ENCODE peak calls at places on chromosome 12, in eight cellular contexts. W is progenitor cell of endocrine pancreas; Y is A549; I is WERI-Rb-1; L is CD8-positive, alpha-beta T cell; P is RWPE1; E is uterus; Q is tibial nerve. M is an unnamed sample.
A peak's percentile ranks its signal among the peaks of the same experiment; 100 is the strongest.

GRCh38 chr12:57475271-57476161 is 4.2 kb downstream of the ARHGAP9 start:
- DNase-seq in W (no peak), Y (no peak), I (no peak), L (no peak), P (no peak), E (no peak), Q (no peak), M (peak; percentile 55)

GRCh38 chr12:91219511-91219910 is 36.9 kb upstream of the DCN start:
- DNase-seq in W (no peak), Y (no peak), I (no peak), L (no peak), P (no peak), E (no peak), Q (no peak), M (no peak)

GRCh38 chr12:79661629-79662028 is 29.1 kb downstream of the PAWR start:
- DNase-seq in W (no peak), Y (no peak), I (no peak), L (no peak), P (peak; percentile 20), E (no peak), Q (no peak), M (no peak)

GRCh38 chr12:124771462-124772361 is 92.0 kb downstream of the SCARB1 start:
- DNase-seq in W (peak; percentile 89), Y (peak; percentile 85), I (peak; percentile 85), L (peak; percentile 74), P (peak; percentile 73), E (peak; percentile 88), Q (peak; percentile 96), M (peak; percentile 93)

GRCh38 chr12:26874501-26875296 is 41.7 kb upstream of the ITPR2 start:
- DNase-seq in W (no peak), Y (no peak), I (no peak), L (no peak), P (no peak), E (no peak), Q (no peak), M (no peak)

GRCh38 chr12:92942905-92943304 is 13.8 kb upstream of the EEA1 start:
- DNase-seq in W (no peak), Y (no peak), I (no peak), L (no peak), P (no peak), E (peak; percentile 28), Q (no peak), M (no peak)

GRCh38 chr12:82896979-82897378 is 210.3 kb downstream of the TMTC2 start:
- DNase-seq in W (no peak), Y (peak; percentile 28), I (no peak), L (no peak), P (peak; percentile 73), E (no peak), Q (no peak), M (no peak)

GRCh38 chr12:106839343-106839742 is 64.9 kb downstream of the RIC8B start:
- DNase-seq in W (no peak), Y (no peak), I (no peak), L (no peak), P (no peak), E (no peak), Q (no peak), M (no peak)

GRCh38 chr12:32027684-32028355 is 68.6 kb downstream of the RESF1 start:
- DNase-seq in W (no peak), Y (no peak), I (no peak), L (no peak), P (no peak), E (no peak), Q (no peak), M (no peak)

GRCh38 chr12:58453306-58453705 is 467.0 kb downstream of the LRIG3 start:
- DNase-seq in W (no peak), Y (no peak), I (no peak), L (no peak), P (no peak), E (no peak), Q (no peak), M (no peak)

DNA sequence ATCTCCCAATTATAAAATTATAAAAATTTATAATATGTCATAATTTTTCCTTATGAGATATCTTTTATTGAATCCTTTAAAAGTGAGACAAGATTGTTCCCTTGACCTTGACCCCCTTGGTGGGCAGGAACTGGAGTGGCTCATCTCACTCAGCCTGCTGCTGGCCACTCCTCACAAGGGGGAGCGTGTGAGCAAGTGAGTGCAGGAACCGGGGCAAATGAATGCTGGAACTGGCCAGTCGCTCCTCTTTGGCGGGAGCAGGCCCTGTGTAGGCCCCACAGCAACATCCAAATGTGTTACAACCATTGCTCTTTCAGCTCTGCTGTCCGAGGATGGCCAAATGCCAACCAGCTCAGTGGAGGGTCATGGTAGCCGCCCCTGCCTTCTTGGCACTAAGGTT is 178.8 kb downstream of the ETNK1 start:
- DNase-seq in W (no peak), Y (no peak), I (no peak), L (no peak), P (no peak), E (no peak), Q (no peak), M (no peak)
- TF ChIP-seq CTCF in W (no peak), Y (no peak), I (peak; percentile 29), L (no peak), P (no peak), E (no peak), Q (no peak), M (no peak)

GRCh38 chr12:113152835-113153814 is 3.6 kb downstream of the CFAP73 start:
- DNase-seq in W (peak; percentile 35), Y (peak; percentile 92), I (peak; percentile 79), L (peak; percentile 27), P (peak; percentile 80), E (peak; percentile 43), Q (peak; percentile 38), M (peak; percentile 71)

GRCh38 chr12:113152196-113152834 is 2.8 kb downstream of the CFAP73 start:
- DNase-seq in W (no peak), Y (no peak), I (no peak), L (no peak), P (no peak), E (no peak), Q (no peak), M (no peak)

GRCh38 chr12:113151655-113152054 is 2.1 kb downstream of the CFAP73 start:
- DNase-seq in W (no peak), Y (no peak), I (no peak), L (no peak), P (no peak), E (no peak), Q (no peak), M (no peak)

GRCh38 chr12:113146999-113147398 is 2.5 kb upstream of the CFAP73 start:
- DNase-seq in W (no peak), Y (no peak), I (no peak), L (no peak), P (no peak), E (no peak), Q (no peak), M (no peak)

DNA sequence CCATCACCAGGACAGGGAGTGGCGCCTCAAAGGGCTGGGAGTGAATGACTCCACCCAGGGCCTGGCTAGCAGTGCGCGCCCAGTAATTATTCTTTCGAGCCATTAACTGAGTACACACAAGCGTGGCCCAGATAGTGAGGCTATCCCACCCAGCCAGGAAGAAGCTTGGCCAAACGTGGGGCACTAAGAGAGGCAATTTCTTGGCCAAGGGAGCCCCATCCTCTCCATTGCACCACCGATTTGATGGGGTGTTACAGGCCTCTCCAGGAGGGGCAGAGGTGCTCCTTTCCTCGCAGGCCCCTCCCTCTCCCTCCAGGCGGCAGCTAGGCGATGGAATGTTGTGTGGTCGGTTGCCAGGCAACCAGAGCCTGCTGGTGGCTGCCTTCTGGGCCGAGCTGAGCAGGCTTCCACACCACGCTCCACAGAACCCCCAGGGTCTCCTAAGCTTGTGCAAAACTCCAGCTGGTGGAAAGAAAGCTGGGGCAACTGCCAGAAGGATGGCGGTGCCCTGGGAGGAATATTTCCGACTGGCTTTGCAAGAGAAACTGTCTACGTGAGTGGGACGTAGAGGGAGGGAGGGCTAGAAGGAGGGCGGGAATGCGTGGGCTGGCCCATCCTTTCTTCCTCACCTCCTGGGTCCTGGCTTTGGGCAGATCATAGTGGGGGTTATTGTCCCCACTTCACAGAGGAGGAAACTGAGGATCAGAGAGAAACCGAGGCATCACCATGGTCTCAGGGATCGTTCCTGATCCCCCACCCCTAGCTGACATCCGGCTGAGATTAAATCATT is at the start of gene CFAP73:
- DNase-seq in W (peak; percentile 64), Y (peak; percentile 82), I (peak; percentile 82), L (no peak), P (peak; percentile 84), E (no peak), Q (no peak), M (peak; percentile 79)
- TF ChIP-seq CTCF in W (peak; percentile 18), Y (no peak), I (no peak), L (no peak), P (no peak), E (no peak), Q (no peak), M (no peak)

DNA sequence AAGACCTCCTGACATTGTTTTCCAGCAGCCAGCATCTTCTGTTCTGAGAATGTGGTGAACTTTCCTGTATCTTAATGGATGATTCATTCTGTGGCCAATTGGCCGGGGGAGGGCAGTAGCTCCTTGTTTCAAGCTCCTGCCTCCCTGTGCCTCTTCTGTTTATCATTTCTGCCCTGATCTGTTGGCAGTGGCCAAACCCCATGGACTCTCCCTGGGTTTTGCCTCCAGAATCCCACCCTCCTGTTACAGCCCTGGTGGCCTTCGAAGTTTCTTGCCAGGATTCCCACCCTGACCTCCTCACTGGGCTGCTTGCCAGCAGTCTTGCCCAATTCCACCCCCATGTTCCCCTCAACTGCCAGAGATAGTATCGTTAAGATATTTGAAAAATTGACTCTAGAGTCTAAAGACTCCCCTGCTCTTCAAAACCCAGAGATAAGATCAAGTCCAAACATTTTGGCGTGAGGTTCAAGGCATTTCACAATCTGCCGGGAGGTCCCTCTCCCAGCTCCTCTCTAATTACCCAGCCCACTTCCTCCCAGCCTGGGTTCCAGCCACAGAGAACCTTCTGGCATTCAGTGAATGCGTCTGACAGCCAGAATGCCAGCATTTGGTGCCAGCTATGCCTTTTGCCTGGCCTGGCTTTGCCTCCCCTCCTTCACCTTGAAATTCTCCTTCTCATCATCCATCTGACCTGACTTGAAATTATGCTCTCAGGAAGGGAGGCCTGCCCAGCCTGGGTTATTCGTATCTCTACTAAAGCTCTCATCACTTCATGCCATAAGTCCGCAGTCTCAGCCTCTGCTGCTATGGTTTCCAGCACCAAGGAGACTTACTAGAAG is 37.7 kb upstream of the TXNRD1 start:
- DNase-seq in W (no peak), Y (peak; percentile 81), I (no peak), L (no peak), P (peak; percentile 64), E (peak; percentile 90), Q (peak; percentile 82), M (no peak)
- TF ChIP-seq CTCF in W (no peak), Y (peak; percentile 70), I (no peak), L (no peak), P (peak; percentile 34), E (peak; percentile 36), Q (no peak), M (no peak)

DNA sequence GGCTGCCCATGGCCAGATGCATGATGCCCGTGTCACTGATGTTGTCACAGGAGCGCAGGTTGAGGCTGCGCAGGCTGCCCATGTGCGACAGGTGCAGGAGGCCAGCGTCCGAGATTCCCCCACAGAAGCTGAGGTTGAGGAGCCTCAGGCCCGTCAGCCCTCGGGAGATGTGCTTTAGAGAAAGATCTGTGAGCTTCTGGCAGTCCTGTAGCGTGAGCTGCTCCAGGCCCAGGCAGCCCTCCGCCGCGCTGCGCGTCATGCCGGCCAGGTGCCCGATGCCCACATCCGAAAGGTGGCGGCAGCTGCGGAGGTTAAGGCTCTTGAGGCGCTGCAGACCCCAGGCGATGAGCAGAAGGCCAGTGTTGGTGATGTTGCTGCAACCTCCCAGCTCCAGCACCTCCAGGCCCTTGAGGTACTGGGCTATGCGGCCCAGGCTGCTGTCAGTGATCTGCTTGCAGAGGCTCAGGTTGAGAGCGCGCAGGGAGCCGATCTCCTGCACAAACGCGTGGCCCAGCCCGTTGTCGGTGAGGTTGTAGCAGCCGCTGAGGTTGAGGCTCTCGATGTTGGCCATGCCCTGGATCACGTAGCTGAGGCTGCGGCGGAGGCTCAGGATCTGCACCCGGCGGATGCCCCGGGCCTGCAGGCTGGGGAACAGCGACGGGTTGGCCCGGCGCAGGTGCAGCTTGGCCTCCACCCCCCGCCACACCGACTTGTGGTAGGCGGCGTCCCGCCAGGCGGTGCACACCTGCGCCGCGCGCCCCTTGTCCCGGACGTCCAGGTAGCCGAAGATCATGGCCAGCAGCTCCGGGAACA is 943 bp downstream of the FBXL14 start:
- DNase-seq in W (peak; percentile 53), Y (no peak), I (peak; percentile 38), L (peak; percentile 42), P (peak; percentile 20), E (peak; percentile 44), Q (no peak), M (peak; percentile 28)
- TF ChIP-seq CTCF in W (no peak), Y (no peak), I (no peak), L (no peak), P (no peak), E (no peak), Q (no peak), M (no peak)